ENCODE peak calls at places on chromosome 11, in ten cellular contexts. U is choroid plexus epithelial cell, I is aorta, O is tibial artery, B is adipocyte, A is sigmoid colon, R is LNCaP clone FGC, C is heart left ventricle, S is prostate gland, F is A673. N is an unnamed sample.

GRCh38 chr11:5727691-5728090 is 8.6 kb upstream of the OR56B1 start:
- DNase-seq in U (no peak), I (no peak), O (no peak), B (no peak), A (no peak), R (no peak), C (no peak), S (no peak), F (no peak), N (no peak)

GRCh38 chr11:18071098-18071705 is 25.1 kb upstream of the TPH1 start:
- DNase-seq in U (no peak), I (no peak), O (no peak), B (no peak), A (no peak), R (peak), C (no peak), S (no peak), F (no peak), N (no peak)

GRCh38 chr11:125285844-125286243 is 121.3 kb downstream of the PKNOX2 start:
- DNase-seq in U (no peak), I (no peak), O (no peak), B (no peak), A (no peak), R (no peak), C (no peak), S (no peak), F (no peak), N (no peak)

GRCh38 chr11:33772300-33772699 is 2.0 kb downstream of the FBXO3 start:
- DNase-seq in U (peak), I (no peak), O (no peak), B (no peak), A (no peak), R (no peak), C (no peak), S (no peak), F (no peak), N (no peak)

GRCh38 chr11:35747638-35748037 is 85.1 kb downstream of the TRIM44 start:
- DNase-seq in U (no peak), I (no peak), O (no peak), B (no peak), A (no peak), R (no peak), C (no peak), S (no peak), F (no peak), N (no peak)

GRCh38 chr11:130449246-130449990 is 973 bp downstream of the ADAMTS15 start:
- DNase-seq in U (no peak), I (peak), O (no peak), B (peak), A (no peak), R (no peak), C (no peak), S (no peak), F (no peak), N (no peak)

GRCh38 chr11:118198370-118198769 is 21.9 kb upstream of the SCN2B start:
- DNase-seq in U (peak), I (peak), O (peak), B (peak), A (peak), R (no peak), C (peak), S (peak), F (peak), N (peak)

GRCh38 chr11:35162795-35163194 is 23.8 kb downstream of the CD44 start:
- DNase-seq in U (peak), I (no peak), O (no peak), B (peak), A (no peak), R (no peak), C (no peak), S (no peak), F (no peak), N (no peak)

GRCh38 chr11:11435673-11436072 is 82.6 kb upstream of the CSNK2A3 start:
- DNase-seq in U (no peak), I (no peak), O (no peak), B (no peak), A (no peak), R (no peak), C (no peak), S (no peak), F (no peak), N (no peak)

GRCh38 chr11:116086426-116086825 is 582.2 kb upstream of the CADM1 start:
- DNase-seq in U (no peak), I (no peak), O (no peak), B (no peak), A (no peak), R (no peak), C (no peak), S (no peak), F (no peak), N (no peak)

GRCh38 chr11:92829121-92829520 is 140.3 kb upstream of the MTNR1B start:
- DNase-seq in U (no peak), I (no peak), O (no peak), B (no peak), A (no peak), R (no peak), C (no peak), S (no peak), F (no peak), N (no peak)

GRCh38 chr11:125910450-125910849 is 6.1 kb downstream of the DDX25 start:
- DNase-seq in U (no peak), I (no peak), O (no peak), B (no peak), A (no peak), R (no peak), C (no peak), S (no peak), F (no peak), N (no peak)

GRCh38 chr11:3152471-3153110 is 12.5 kb downstream of the OSBPL5 start:
- DNase-seq in U (peak), I (no peak), O (no peak), B (no peak), A (no peak), R (no peak), C (peak), S (no peak), F (peak), N (no peak)

GRCh38 chr11:121127809-121128208 is 26.8 kb downstream of the TECTA start:
- DNase-seq in U (no peak), I (no peak), O (no peak), B (no peak), A (no peak), R (no peak), C (no peak), S (no peak), F (no peak), N (no peak)

GRCh38 chr11:125262825-125263218 is 98.3 kb downstream of the PKNOX2 start:
- DNase-seq in U (peak), I (no peak), O (no peak), B (peak), A (no peak), R (no peak), C (peak), S (no peak), F (no peak), N (peak)

GRCh38 chr11:103948331-103948730 is 88.1 kb upstream of the DDI1 start:
- DNase-seq in U (no peak), I (no peak), O (no peak), B (no peak), A (no peak), R (no peak), C (no peak), S (no peak), F (no peak), N (no peak)

GRCh38 chr11:57360991-57361390 is 20.0 kb downstream of the PRG3 start:
- DNase-seq in U (no peak), I (peak), O (no peak), B (no peak), A (no peak), R (no peak), C (no peak), S (no peak), F (no peak), N (no peak)

GRCh38 chr11:15166204-15166603 is 51.5 kb downstream of the INSC start:
- DNase-seq in U (peak), I (no peak), O (no peak), B (peak), A (no peak), R (no peak), C (no peak), S (no peak), F (no peak), N (no peak)

GRCh38 chr11:119721129-119722120 is 7.6 kb downstream of the NECTIN1 start:
- DNase-seq in U (peak), I (no peak), O (no peak), B (peak), A (no peak), R (no peak), C (peak), S (no peak), F (peak), N (peak)

GRCh38 chr11:62256281-62256680 is 13.7 kb upstream of the SCGB2A2 start:
- DNase-seq in U (peak), I (no peak), O (no peak), B (no peak), A (no peak), R (no peak), C (no peak), S (no peak), F (no peak), N (no peak)

GRCh38 chr11:128308793-128309192 is 278.6 kb downstream of the ETS1 start:
- DNase-seq in U (no peak), I (no peak), O (no peak), B (no peak), A (no peak), R (no peak), C (no peak), S (no peak), F (no peak), N (no peak)

GRCh38 chr11:116229581-116229980 is 543.2 kb downstream of the BUD13 start:
- DNase-seq in U (no peak), I (no peak), O (no peak), B (no peak), A (no peak), R (no peak), C (no peak), S (no peak), F (no peak), N (no peak)

GRCh38 chr11:65571420-65571819 is 918 bp upstream of the FAM89B start:
- DNase-seq in U (no peak), I (no peak), O (no peak), B (no peak), A (peak), R (no peak), C (no peak), S (no peak), F (no peak), N (no peak)

GRCh38 chr11:65529475-65530156 is 4.7 kb downstream of the SCYL1 start:
- DNase-seq in U (no peak), I (no peak), O (no peak), B (no peak), A (no peak), R (no peak), C (no peak), S (no peak), F (no peak), N (no peak)

GRCh38 chr11:95067042-95067827 is 516 bp downstream of the SRSF8 start:
- DNase-seq in U (peak), I (peak), O (peak), B (peak), A (peak), R (no peak), C (peak), S (peak), F (peak), N (peak)

GRCh38 chr11:35046606-35047005 is 92.4 kb upstream of the CD44 start:
- DNase-seq in U (no peak), I (no peak), O (no peak), B (no peak), A (no peak), R (no peak), C (no peak), S (no peak), F (no peak), N (no peak)

GRCh38 chr11:95884364-95884763 is 39.5 kb downstream of the MTMR2 start:
- DNase-seq in U (peak), I (no peak), O (no peak), B (no peak), A (no peak), R (no peak), C (no peak), S (no peak), F (peak), N (no peak)

GRCh38 chr11:86704710-86705109 is 32.3 kb upstream of the ME3 start:
- DNase-seq in U (no peak), I (no peak), O (no peak), B (no peak), A (no peak), R (no peak), C (no peak), S (no peak), F (no peak), N (no peak)

GRCh38 chr11:94400839-94401772 is at the start of gene GPR83:
- DNase-seq in U (no peak), I (no peak), O (no peak), B (peak), A (no peak), R (no peak), C (no peak), S (no peak), F (peak), N (peak)

GRCh38 chr11:31757245-31757835 is 53.8 kb downstream of the PAX6 start:
- DNase-seq in U (no peak), I (no peak), O (no peak), B (no peak), A (no peak), R (no peak), C (no peak), S (no peak), F (no peak), N (no peak)

GRCh38 chr11:80309301-80309700 is 868.5 kb upstream of the TENM4 start:
- DNase-seq in U (no peak), I (no peak), O (no peak), B (no peak), A (no peak), R (no peak), C (no peak), S (no peak), F (no peak), N (no peak)

GRCh38 chr11:129861702-129862107 is 33.7 kb downstream of the NFRKB start:
- DNase-seq in U (peak), I (peak), O (no peak), B (peak), A (no peak), R (peak), C (peak), S (peak), F (peak), N (peak)

GRCh38 chr11:114296190-114296978 is at the start of gene NNMT:
- DNase-seq in U (peak), I (peak), O (peak), B (peak), A (peak), R (no peak), C (peak), S (no peak), F (no peak), N (peak)

GRCh38 chr11:75554258-75555022 is 7.6 kb upstream of the SERPINH1 start:
- DNase-seq in U (peak), I (peak), O (peak), B (peak), A (peak), R (no peak), C (peak), S (peak), F (peak), N (peak)

GRCh38 chr11:92510591-92510990 is 286.0 kb downstream of the FAT3 start:
- DNase-seq in U (no peak), I (no peak), O (no peak), B (no peak), A (no peak), R (no peak), C (no peak), S (no peak), F (no peak), N (no peak)

GRCh38 chr11:72113170-72113808 is 794 bp upstream of the ANAPC15 start:
- DNase-seq in U (no peak), I (no peak), O (no peak), B (peak), A (no peak), R (no peak), C (no peak), S (no peak), F (no peak), N (peak)
- H3K4me3 ChIP-seq in U (no peak), I (no peak), O (peak), B (peak), A (peak), R (peak), C (peak), S (no peak), F (peak), N (peak)

GRCh38 chr11:69295079-69295994 is 1.4 kb downstream of the MYEOV start:
- DNase-seq in U (no peak), I (peak), O (no peak), B (no peak), A (no peak), R (no peak), C (no peak), S (no peak), F (no peak), N (no peak)

GRCh38 chr11:69295995-69296889 is 2.3 kb downstream of the MYEOV start:
- DNase-seq in U (peak), I (no peak), O (peak), B (peak), A (peak), R (no peak), C (peak), S (no peak), F (no peak), N (no peak)

GRCh38 chr11:69293819-69294505 is at the start of gene MYEOV:
- DNase-seq in U (peak), I (peak), O (no peak), B (peak), A (no peak), R (peak), C (no peak), S (no peak), F (peak), N (peak)

GRCh38 chr11:69293087-69293486 is 868 bp upstream of the MYEOV start:
- DNase-seq in U (no peak), I (peak), O (no peak), B (no peak), A (no peak), R (no peak), C (no peak), S (no peak), F (peak), N (peak)

DNA sequence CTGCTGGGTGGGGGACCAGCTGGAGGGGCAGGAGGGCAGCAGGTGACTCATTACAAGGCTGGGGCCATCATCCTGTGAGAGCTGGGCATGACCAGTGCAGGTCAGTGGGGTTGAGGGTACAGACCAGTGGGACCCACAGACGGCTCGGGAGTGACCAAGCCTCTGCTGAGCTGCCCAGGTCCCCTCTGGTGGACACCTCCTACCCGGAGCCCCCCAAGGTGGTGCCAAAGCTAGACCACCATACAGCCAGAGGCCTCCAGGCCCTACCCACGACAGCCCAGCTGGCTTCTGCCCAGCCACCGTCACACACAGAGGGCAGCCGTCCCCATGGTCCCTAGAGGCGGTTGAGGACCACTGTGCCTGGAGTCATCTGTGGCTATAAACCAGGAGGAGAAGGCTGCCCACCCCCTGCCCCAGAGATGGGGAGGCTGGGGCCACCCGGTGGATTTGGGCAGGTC is 695 bp downstream of the MYEOV start:
- DNase-seq in U (no peak), I (peak), O (no peak), B (no peak), A (no peak), R (no peak), C (no peak), S (no peak), F (no peak), N (no peak)
- H3K4me3 ChIP-seq in U (no peak), I (no peak), O (no peak), B (no peak), A (no peak), R (no peak), C (no peak), S (no peak), F (peak), N (no peak)

DNA sequence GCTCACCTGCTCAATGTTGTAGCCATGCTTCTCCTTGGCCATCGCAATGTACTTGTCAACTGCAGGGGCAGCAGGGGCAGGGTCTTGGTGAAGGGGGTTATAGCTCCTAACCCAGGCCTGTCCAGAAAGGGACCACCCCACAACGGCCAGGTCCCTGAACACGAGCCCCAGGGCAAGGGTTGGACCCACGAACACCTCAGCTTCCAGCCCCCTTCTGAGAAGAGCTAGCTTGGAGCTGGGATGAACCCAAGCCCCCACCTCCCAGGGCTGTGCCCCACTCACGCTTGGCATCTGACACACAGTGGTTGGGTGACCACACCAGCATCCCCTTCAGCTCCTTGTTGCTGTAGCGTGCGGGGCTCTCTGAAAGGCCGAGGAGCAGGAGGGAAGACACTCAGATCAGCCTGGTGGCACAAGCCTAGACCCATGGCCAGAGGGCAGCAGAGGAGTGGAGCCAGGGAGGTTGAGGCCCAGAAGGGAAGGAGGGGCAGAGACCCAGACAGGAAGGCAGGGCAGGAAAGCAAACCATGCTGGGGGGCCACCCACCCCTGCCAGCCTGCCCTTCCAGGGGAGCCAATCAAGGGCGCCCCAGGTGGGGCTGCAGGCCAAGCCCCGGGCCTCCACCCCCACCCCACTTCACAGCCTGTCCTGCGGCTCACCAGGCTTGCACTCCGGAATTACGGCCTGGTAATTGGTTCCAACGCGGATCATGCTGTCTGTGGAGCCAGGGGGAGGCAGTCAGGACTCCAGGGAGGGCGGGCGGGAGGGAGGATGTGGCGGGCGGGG is 1.9 kb downstream of the RCOR2 start:
- DNase-seq in U (no peak), I (peak), O (no peak), B (no peak), A (no peak), R (no peak), C (no peak), S (no peak), F (no peak), N (no peak)
- H3K4me3 ChIP-seq in U (no peak), I (no peak), O (no peak), B (no peak), A (no peak), R (no peak), C (no peak), S (no peak), F (no peak), N (no peak)

GRCh38 chr11:7869467-7869866 is 61.6 kb downstream of the OR10A6 start:
- DNase-seq in U (peak), I (no peak), O (no peak), B (peak), A (no peak), R (no peak), C (no peak), S (no peak), F (no peak), N (no peak)
- H3K4me3 ChIP-seq in U (no peak), I (no peak), O (no peak), B (no peak), A (no peak), R (no peak), C (no peak), S (no peak), F (no peak), N (no peak)

DNA sequence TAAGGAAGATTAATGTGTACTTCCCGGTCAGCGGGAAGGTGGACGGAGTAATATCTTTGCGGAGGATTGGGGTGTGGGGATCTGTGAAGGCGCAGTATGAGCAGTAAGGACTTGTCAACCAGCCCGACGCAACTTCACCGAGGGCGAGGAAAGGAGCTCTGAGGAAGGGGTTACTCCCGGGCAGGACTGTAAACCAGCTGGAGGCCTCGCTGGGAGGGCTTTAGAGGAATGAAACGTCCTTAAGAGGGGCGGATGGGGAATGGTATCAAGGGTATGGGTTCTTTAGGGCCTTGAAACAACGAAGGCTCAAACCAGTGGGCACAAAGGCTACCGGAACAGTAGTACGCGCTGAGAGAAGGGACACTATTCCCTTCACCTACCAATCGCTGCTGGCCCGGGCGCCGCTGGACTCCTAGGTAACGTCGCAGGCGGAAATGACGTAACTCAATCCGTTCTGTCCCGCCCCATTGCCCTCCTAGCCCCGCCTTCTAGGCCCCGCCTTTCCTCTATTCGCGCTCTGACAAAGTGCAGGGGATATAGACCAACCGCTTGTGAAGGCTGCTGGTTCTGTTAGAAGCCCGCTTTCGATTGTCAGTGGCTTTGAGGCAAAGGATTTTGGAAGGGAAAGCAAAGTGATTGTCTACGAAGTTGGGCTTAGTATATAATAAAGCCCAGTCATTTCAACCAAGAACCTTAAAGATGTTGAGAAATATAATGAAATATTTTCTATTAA is at the start of gene C11orf65:
- DNase-seq in U (peak), I (peak), O (peak), B (peak), A (peak), R (peak), C (peak), S (peak), F (peak), N (peak)
- H3K4me3 ChIP-seq in U (peak), I (peak), O (peak), B (peak), A (peak), R (peak), C (peak), S (peak), F (peak), N (peak)